ENCODE peak calls at places on chromosomes 1 and 21, in five cellular contexts. F is HepG2, X is HCT116, A is H1, W is GM12878. G is an unnamed sample.

GRCh38 chr1:38547346-38547745 is 312.2 kb downstream of the RRAGC start:
- DNase-seq in F (no peak), X (no peak), A (no peak), W (no peak), G (no peak)

GRCh38 chr1:206847946-206848345 is 17.5 kb upstream of the IL20 start:
- DNase-seq in F (no peak), X (no peak), A (no peak), W (no peak), G (no peak)

GRCh38 chr1:64933296-64934070 is 32.9 kb downstream of the JAK1 start:
- DNase-seq in F (no peak), X (no peak), A (no peak), W (no peak), G (no peak)

GRCh38 chr21:43858806-43859648 is 6.0 kb upstream of the AGPAT3 start:
- DNase-seq in F (peak; percentile 50), X (no peak), A (peak; percentile 53), W (no peak), G (no peak)

GRCh38 chr1:223887724-223888428 is 42.1 kb upstream of the TP53BP2 start:
- DNase-seq in F (no peak), X (peak; percentile 24), A (no peak), W (no peak), G (no peak)

GRCh38 chr1:224726783-224727182 is 110.7 kb downstream of the CNIH3 start:
- DNase-seq in F (no peak), X (no peak), A (no peak), W (no peak), G (no peak)

GRCh38 chr1:219582310-219582709 is 30.6 kb downstream of the ZC3H11B start:
- DNase-seq in F (no peak), X (no peak), A (no peak), W (no peak), G (no peak)

GRCh38 chr1:225445644-225446297 is 17.9 kb upstream of the LBR start:
- DNase-seq in F (no peak), X (no peak), A (no peak), W (no peak), G (no peak)

GRCh38 chr1:213689260-213689659 is 298.5 kb upstream of the PROX1 start:
- DNase-seq in F (no peak), X (no peak), A (no peak), W (no peak), G (no peak)

GRCh38 chr1:219495737-219496408 is 117.0 kb downstream of the ZC3H11B start:
- DNase-seq in F (no peak), X (no peak), A (no peak), W (no peak), G (no peak)

GRCh38 chr1:7902478-7903084 is 38.1 kb downstream of the TNFRSF9 start:
- DNase-seq in F (peak; percentile 27), X (peak; percentile 67), A (peak; percentile 81), W (no peak), G (peak; percentile 44)

GRCh38 chr1:3271866-3272265 is 182.6 kb upstream of the ARHGEF16 start:
- DNase-seq in F (no peak), X (no peak), A (no peak), W (no peak), G (no peak)

GRCh38 chr1:2845874-2846273 is 44.4 kb upstream of the TTC34 start:
- DNase-seq in F (no peak), X (no peak), A (no peak), W (no peak), G (no peak)

GRCh38 chr21:35328856-35329455 is 279.9 kb upstream of the RUNX1 start:
- DNase-seq in F (no peak), X (no peak), A (no peak), W (no peak), G (peak; percentile 22)

GRCh38 chr1:152148051-152148450 is 11.0 kb downstream of the RPTN start:
- DNase-seq in F (no peak), X (no peak), A (no peak), W (no peak), G (no peak)

GRCh38 chr1:152143147-152143845 is 15.7 kb downstream of the RPTN start:
- DNase-seq in F (no peak), X (no peak), A (no peak), W (no peak), G (no peak)

GRCh38 chr1:152145789-152146188 is 13.2 kb downstream of the RPTN start:
- DNase-seq in F (no peak), X (no peak), A (no peak), W (no peak), G (no peak)

DNA sequence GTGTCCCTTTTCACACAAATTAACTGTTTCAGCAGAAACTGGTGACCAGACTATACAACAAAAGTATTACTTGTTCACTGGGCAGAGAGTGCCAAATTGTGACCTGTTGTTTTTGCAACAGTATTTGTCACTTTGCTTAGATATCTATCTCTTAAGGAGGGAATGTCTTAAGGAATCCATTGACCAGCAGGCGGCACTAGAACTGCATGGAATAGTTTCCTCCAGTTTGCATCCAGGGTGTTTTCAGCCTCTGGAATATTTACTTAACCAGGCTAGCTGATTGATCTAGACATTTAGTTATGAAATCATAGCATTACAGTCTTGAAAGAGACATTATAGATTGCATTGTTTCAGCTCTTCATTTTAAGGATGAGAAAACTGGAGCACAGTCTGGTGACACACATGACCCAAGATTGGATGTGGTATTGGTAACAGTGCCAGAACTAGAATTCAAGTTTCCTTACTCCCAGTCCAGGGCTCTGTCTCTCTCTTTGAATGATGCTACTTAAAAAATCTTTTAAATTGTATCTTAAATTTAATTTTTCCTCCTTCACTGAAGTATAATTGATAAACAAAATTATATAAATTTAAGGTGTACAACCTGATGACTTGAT is 16.9 kb downstream of the RPTN start:
- DNase-seq in F (peak; percentile 45), X (peak; percentile 63), A (peak; percentile 52), W (no peak), G (peak; percentile 53)
- TF ChIP-seq JUND in F (no peak), X (no peak), A (no peak), W (no peak), G (no peak)

GRCh38 chr1:235067396-235068154 is 61.1 kb downstream of the TOMM20 start:
- DNase-seq in F (peak; percentile 58), X (peak; percentile 94), A (no peak), W (no peak), G (peak; percentile 99)
- TF ChIP-seq JUND in F (no peak), X (peak; percentile 89), A (no peak), W (no peak), G (no peak)

GRCh38 chr21:45134677-45135076 is 60.3 kb downstream of the ADARB1 start:
- DNase-seq in F (no peak), X (no peak), A (no peak), W (no peak), G (no peak)

GRCh38 chr21:45130324-45130774 is 56.0 kb downstream of the ADARB1 start:
- DNase-seq in F (no peak), X (no peak), A (no peak), W (no peak), G (no peak)

GRCh38 chr21:45135122-45135521 is 60.7 kb downstream of the ADARB1 start:
- DNase-seq in F (no peak), X (no peak), A (no peak), W (no peak), G (no peak)

GRCh38 chr21:45131537-45131999 is 57.2 kb downstream of the ADARB1 start:
- DNase-seq in F (no peak), X (no peak), A (no peak), W (no peak), G (no peak)

GRCh38 chr21:45132841-45133573 is 58.6 kb downstream of the ADARB1 start:
- DNase-seq in F (no peak), X (no peak), A (no peak), W (no peak), G (no peak)
- TF ChIP-seq JUND in F (no peak), X (no peak), A (no peak), W (no peak), G (no peak)

GRCh38 chr21:46637952-46638746 is 2.7 kb downstream of the PRMT2 start:
- DNase-seq in F (no peak), X (no peak), A (no peak), W (peak; percentile 35), G (no peak)

GRCh38 chr21:46636181-46636512 is 673 bp downstream of the PRMT2 start:
- DNase-seq in F (no peak), X (no peak), A (no peak), W (no peak), G (no peak)

GRCh38 chr21:46636550-46637289 is 1.2 kb downstream of the PRMT2 start:
- DNase-seq in F (no peak), X (no peak), A (no peak), W (no peak), G (no peak)

GRCh38 chr21:46641656-46642055 is 6.2 kb downstream of the PRMT2 start:
- DNase-seq in F (no peak), X (no peak), A (no peak), W (no peak), G (no peak)

GRCh38 chr21:46639489-46640386 is 4.3 kb downstream of the PRMT2 start:
- DNase-seq in F (peak; percentile 15), X (no peak), A (no peak), W (no peak), G (no peak)
- TF ChIP-seq JUND in F (no peak), X (no peak), A (no peak), W (no peak), G (no peak)

DNA sequence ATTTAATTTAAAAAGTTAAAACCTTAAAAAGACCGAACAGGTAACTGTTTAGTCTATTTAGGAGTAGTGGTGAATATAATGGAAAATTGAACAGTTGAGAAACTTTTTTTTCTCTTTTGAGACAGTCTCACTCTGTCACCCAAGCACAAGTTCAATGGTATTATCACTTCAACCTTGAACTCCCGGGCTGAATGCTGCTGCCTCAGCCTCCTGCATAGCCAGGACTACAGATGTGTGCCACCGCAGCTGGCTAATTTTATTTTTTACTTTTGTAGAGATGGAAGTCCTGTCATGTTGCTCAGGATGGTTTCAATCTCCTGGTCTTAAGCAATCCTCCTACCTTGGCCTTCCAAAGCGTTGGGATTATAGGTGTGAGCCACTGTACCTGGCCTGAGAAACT is 16.2 kb upstream of the GBP2 start:
- DNase-seq in F (no peak), X (no peak), A (no peak), W (no peak), G (no peak)
- TF ChIP-seq JUND in F (no peak), X (no peak), A (no peak), W (no peak), G (no peak)

GRCh38 chr1:55337801-55338447 is 122.8 kb upstream of the USP24 start:
- DNase-seq in F (peak; percentile 35), X (peak; percentile 36), A (no peak), W (peak; percentile 13), G (peak; percentile 65)
- TF ChIP-seq JUND in F (no peak), X (no peak), A (no peak), W (no peak), G (no peak)

GRCh38 chr21:37915941-37916794 is at the start of gene KCNJ6:
- DNase-seq in F (no peak), X (no peak), A (peak; percentile 91), W (no peak), G (no peak)
- TF ChIP-seq JUND in F (no peak), X (no peak), A (no peak), W (no peak), G (no peak)